ENCODE peak calls at places on chromosome 5, in seven cellular contexts. O is mucosa of gallbladder, B is C1 segment of cervical spinal cord, W is uterus, A is IMR-90, Z is stomach, S is AML-193. Y is an unnamed sample.

GRCh38 chr5:98128271-98128670 is 645.2 kb upstream of the RGMB start:
- DNase-seq in A (no peak), B (no peak), W (no peak), Z (no peak), O (no peak), S (no peak), Y (no peak)

GRCh38 chr5:95530441-95530840 is 24.3 kb downstream of the SKIC3 start:
- DNase-seq in B (no peak), A (peak), W (no peak), O (no peak), Z (no peak), S (no peak), Y (no peak)

GRCh38 chr5:79872309-79872708 is 118.8 kb downstream of the MTX3 start:
- DNase-seq in O (no peak), S (no peak), W (no peak), B (no peak), Z (no peak), A (no peak), Y (no peak)

GRCh38 chr5:76716456-76717157 is 681 bp downstream of the F2R start:
- DNase-seq in O (no peak), A (no peak), B (no peak), S (no peak), W (no peak), Z (no peak), Y (peak)

GRCh38 chr5:1231354-1231905 is 6.2 kb downstream of the SLC6A18 start:
- DNase-seq in B (no peak), A (no peak), O (no peak), Z (no peak), W (no peak), S (no peak), Y (no peak)

GRCh38 chr5:35856186-35857003 is at the start of gene IL7R:
- DNase-seq in O (no peak), W (no peak), Z (no peak), S (peak), A (peak), B (no peak), Y (no peak)

GRCh38 chr5:113612060-113612496 is 98.6 kb downstream of the YTHDC2 start:
- DNase-seq in A (peak), O (no peak), B (no peak), Z (no peak), S (peak), W (no peak), Y (peak)

GRCh38 chr5:87581661-87582060 is 168.9 kb upstream of the CCNH start:
- DNase-seq in W (no peak), S (no peak), A (no peak), O (no peak), Z (no peak), B (peak), Y (no peak)

GRCh38 chr5:172973127-172973916 is 10.2 kb upstream of the ATP6V0E1 start:
- DNase-seq in A (peak), S (no peak), Z (no peak), W (no peak), O (no peak), B (no peak), Y (no peak)

GRCh38 chr5:610744-611730 is 1.1 kb upstream of the CEP72 start:
- DNase-seq in A (no peak), O (no peak), S (no peak), Z (no peak), W (no peak), B (no peak), Y (peak)

GRCh38 chr5:16554110-16554509 is 62.7 kb downstream of the RETREG1 start:
- DNase-seq in Z (peak), O (peak), B (no peak), S (no peak), W (no peak), A (no peak), Y (no peak)

GRCh38 chr5:20030125-20030524 is 42.1 kb upstream of the CDH18 start:
- DNase-seq in S (no peak), B (no peak), A (no peak), O (no peak), Z (no peak), W (no peak), Y (no peak)

GRCh38 chr5:8517461-8517860 is 648.5 kb downstream of the MTRR start:
- DNase-seq in Z (no peak), W (no peak), B (no peak), O (no peak), S (no peak), A (peak), Y (no peak)

GRCh38 chr5:173764321-173765029 is 123.7 kb upstream of the CPEB4 start:
- DNase-seq in Z (peak), W (peak), B (peak), O (peak), S (no peak), A (peak), Y (peak)

GRCh38 chr5:96582343-96582742 is 79.8 kb upstream of the CAST start:
- DNase-seq in B (no peak), W (no peak), O (no peak), Z (no peak), S (no peak), A (peak), Y (no peak)

GRCh38 chr5:67234671-67235176 is 38.1 kb upstream of the CD180 start:
- DNase-seq in Z (no peak), A (peak), B (no peak), W (peak), O (peak), S (peak), Y (no peak)

GRCh38 chr5:149406203-149406978 is 27.3 kb upstream of the IL17B start:
- DNase-seq in W (peak), A (peak), Z (no peak), B (no peak), S (no peak), O (peak), Y (no peak)

GRCh38 chr5:677131-678101 is 15.7 kb downstream of the TPPP start:
- DNase-seq in B (no peak), W (peak), S (no peak), O (peak), Z (peak), A (no peak), Y (no peak)

GRCh38 chr5:13831236-13831810 is 113.2 kb downstream of the DNAH5 start:
- DNase-seq in Z (no peak), S (no peak), O (no peak), A (peak), W (no peak), B (no peak), Y (no peak)

GRCh38 chr5:175306381-175306780 is 137.6 kb downstream of the DRD1 start:
- DNase-seq in O (no peak), S (no peak), B (no peak), Z (no peak), W (no peak), A (no peak), Y (no peak)

GRCh38 chr5:154524846-154525245 is 46.8 kb upstream of the HAND1 start:
- DNase-seq in B (no peak), W (no peak), Z (no peak), O (no peak), A (no peak), S (no peak), Y (no peak)

GRCh38 chr5:109191153-109191558 is 218.6 kb downstream of the PJA2 start:
- DNase-seq in S (no peak), O (no peak), B (no peak), W (no peak), Z (no peak), A (peak), Y (no peak)

GRCh38 chr5:145718956-145719355 is 116.2 kb downstream of the PRELID2 start:
- DNase-seq in O (no peak), Z (no peak), W (no peak), B (no peak), A (peak), S (no peak), Y (no peak)

GRCh38 chr5:88660947-88661869 is 221.8 kb downstream of the MEF2C start:
- DNase-seq in B (peak), Z (no peak), W (peak), O (no peak), A (peak), S (no peak), Y (peak)

GRCh38 chr5:107072967-107073366 is 597.8 kb downstream of the EFNA5 start:
- DNase-seq in O (no peak), A (no peak), S (no peak), W (no peak), Z (no peak), B (no peak), Y (no peak)

GRCh38 chr5:155094455-155094854 is 80.9 kb downstream of the KIF4B start:
- DNase-seq in O (no peak), Z (no peak), B (no peak), A (no peak), W (no peak), S (no peak), Y (no peak)

Y was measured in retina.